ENCODE peak calls at places on chromosomes 13 and 19, in five cellular contexts. One of them, this sample, is unnamed.

GRCh38 chr13:20831933-20832332 is 58.2 kb upstream of the EEF1AKMT1 start:
- DNase-seq in IMR-90: no peak
- DNase-seq in neuronal stem cell: no peak
- DNase-seq in mesenchymal stem cell: no peak
- DNase-seq in H1: no peak
- DNase-seq in this sample: no peak

GRCh38 chr19:10708261-10708660 is 7.0 kb downstream of the QTRT1 start:
- DNase-seq in IMR-90: no peak
- DNase-seq in neuronal stem cell: no peak
- DNase-seq in mesenchymal stem cell: no peak
- DNase-seq in H1: no peak
- DNase-seq in this sample: no peak

GRCh38 chr19:4257025-4257424 is 10.1 kb downstream of the YJU2 start:
- DNase-seq in IMR-90: no peak
- DNase-seq in neuronal stem cell: no peak
- DNase-seq in mesenchymal stem cell: no peak
- DNase-seq in H1: no peak
- DNase-seq in this sample: no peak

GRCh38 chr19:45569619-45570421 is 14.8 kb downstream of the OPA3 start:
- DNase-seq in IMR-90: no peak
- DNase-seq in neuronal stem cell: peak
- DNase-seq in mesenchymal stem cell: no peak
- DNase-seq in H1: peak
- DNase-seq in this sample: peak

GRCh38 chr19:16751701-16752100 is 32.1 kb downstream of the NWD1 start:
- DNase-seq in IMR-90: no peak
- DNase-seq in neuronal stem cell: no peak
- DNase-seq in mesenchymal stem cell: no peak
- DNase-seq in H1: no peak
- DNase-seq in this sample: no peak

GRCh38 chr19:34319785-34320184 is 45.2 kb upstream of the GPI start:
- DNase-seq in IMR-90: peak
- DNase-seq in neuronal stem cell: no peak
- DNase-seq in mesenchymal stem cell: no peak
- DNase-seq in H1: no peak
- DNase-seq in this sample: peak

GRCh38 chr13:27022571-27023311 is 148.9 kb downstream of the USP12 start:
- DNase-seq in IMR-90: peak
- DNase-seq in neuronal stem cell: no peak
- DNase-seq in mesenchymal stem cell: peak
- DNase-seq in H1: no peak
- DNase-seq in this sample: no peak

GRCh38 chr13:30710442-30710841 is 24.9 kb upstream of the ALOX5AP start:
- DNase-seq in IMR-90: no peak
- DNase-seq in neuronal stem cell: no peak
- DNase-seq in mesenchymal stem cell: no peak
- DNase-seq in H1: no peak
- DNase-seq in this sample: no peak

GRCh38 chr13:27922974-27923612 is 3.3 kb downstream of the PDX1 start:
- DNase-seq in IMR-90: no peak
- DNase-seq in neuronal stem cell: no peak
- DNase-seq in mesenchymal stem cell: no peak
- DNase-seq in H1: no peak
- DNase-seq in this sample: no peak

GRCh38 chr13:112713517-112714253 is 23.8 kb downstream of the ATP11A start:
- DNase-seq in IMR-90: no peak
- DNase-seq in neuronal stem cell: no peak
- DNase-seq in mesenchymal stem cell: no peak
- DNase-seq in H1: no peak
- DNase-seq in this sample: no peak

GRCh38 chr13:112712451-112712881 is 22.6 kb downstream of the ATP11A start:
- DNase-seq in IMR-90: no peak
- DNase-seq in neuronal stem cell: no peak
- DNase-seq in mesenchymal stem cell: no peak
- DNase-seq in H1: no peak
- DNase-seq in this sample: no peak

GRCh38 chr13:112715715-112716460 is 26.1 kb downstream of the ATP11A start:
- DNase-seq in IMR-90: no peak
- DNase-seq in neuronal stem cell: no peak
- DNase-seq in mesenchymal stem cell: no peak
- DNase-seq in H1: no peak
- DNase-seq in this sample: no peak

GRCh38 chr13:112714772-112715569 is 25.1 kb downstream of the ATP11A start:
- DNase-seq in IMR-90: no peak
- DNase-seq in neuronal stem cell: no peak
- DNase-seq in mesenchymal stem cell: no peak
- DNase-seq in H1: no peak
- DNase-seq in this sample: no peak

GRCh38 chr13:112714366-112714765 is 24.5 kb downstream of the ATP11A start:
- DNase-seq in IMR-90: no peak
- DNase-seq in neuronal stem cell: no peak
- DNase-seq in mesenchymal stem cell: no peak
- DNase-seq in H1: no peak
- DNase-seq in this sample: no peak
- H4K91ac ChIP-seq in IMR-90: no peak
- H4K91ac ChIP-seq in neuronal stem cell: peak
- H4K91ac ChIP-seq in mesenchymal stem cell: no peak
- H4K91ac ChIP-seq in H1: peak
- H4K91ac ChIP-seq in this sample: peak

GRCh38 chr19:7917292-7918061 is 2.7 kb upstream of the SNAPC2 start:
- DNase-seq in IMR-90: peak
- DNase-seq in neuronal stem cell: no peak
- DNase-seq in mesenchymal stem cell: peak
- DNase-seq in H1: peak
- DNase-seq in this sample: peak
- H3K4me3 ChIP-seq in IMR-90: no peak
- H3K4me3 ChIP-seq in neuronal stem cell: peak
- H3K4me3 ChIP-seq in mesenchymal stem cell: peak
- H3K4me3 ChIP-seq in H1: peak
- H3K4me3 ChIP-seq in this sample: peak

GRCh38 chr19:55407625-55408319 is at the start of gene UBE2S:
- DNase-seq in IMR-90: peak
- DNase-seq in neuronal stem cell: peak
- DNase-seq in mesenchymal stem cell: peak
- DNase-seq in H1: peak
- DNase-seq in this sample: peak
- H4K91ac ChIP-seq in IMR-90: peak
- H4K91ac ChIP-seq in neuronal stem cell: peak
- H4K91ac ChIP-seq in mesenchymal stem cell: peak
- H4K91ac ChIP-seq in H1: peak
- H4K91ac ChIP-seq in this sample: peak

GRCh38 chr19:7596191-7596937 is 701 bp downstream of the CAMSAP3 start:
- DNase-seq in IMR-90: no peak
- DNase-seq in neuronal stem cell: no peak
- DNase-seq in mesenchymal stem cell: no peak
- DNase-seq in H1: peak
- DNase-seq in this sample: no peak
- H3K4me3 ChIP-seq in IMR-90: no peak
- H3K4me3 ChIP-seq in neuronal stem cell: peak
- H3K4me3 ChIP-seq in mesenchymal stem cell: peak
- H3K4me3 ChIP-seq in H1: peak
- H3K4me3 ChIP-seq in this sample: peak

GRCh38 chr13:106259928-106260327 is 275.5 kb downstream of the EFNB2 start:
- DNase-seq in IMR-90: no peak
- DNase-seq in neuronal stem cell: no peak
- DNase-seq in mesenchymal stem cell: no peak
- DNase-seq in H1: no peak
- DNase-seq in this sample: peak

GRCh38 chr13:106263801-106264200 is 271.7 kb downstream of the EFNB2 start:
- DNase-seq in IMR-90: no peak
- DNase-seq in neuronal stem cell: no peak
- DNase-seq in mesenchymal stem cell: no peak
- DNase-seq in H1: no peak
- DNase-seq in this sample: no peak

GRCh38 chr13:106261450-106261849 is 274.0 kb downstream of the EFNB2 start:
- DNase-seq in IMR-90: no peak
- DNase-seq in neuronal stem cell: no peak
- DNase-seq in mesenchymal stem cell: no peak
- DNase-seq in H1: no peak
- DNase-seq in this sample: peak

GRCh38 chr13:106260352-106260751 is 275.1 kb downstream of the EFNB2 start:
- DNase-seq in IMR-90: no peak
- DNase-seq in neuronal stem cell: no peak
- DNase-seq in mesenchymal stem cell: no peak
- DNase-seq in H1: no peak
- DNase-seq in this sample: no peak

DNA sequence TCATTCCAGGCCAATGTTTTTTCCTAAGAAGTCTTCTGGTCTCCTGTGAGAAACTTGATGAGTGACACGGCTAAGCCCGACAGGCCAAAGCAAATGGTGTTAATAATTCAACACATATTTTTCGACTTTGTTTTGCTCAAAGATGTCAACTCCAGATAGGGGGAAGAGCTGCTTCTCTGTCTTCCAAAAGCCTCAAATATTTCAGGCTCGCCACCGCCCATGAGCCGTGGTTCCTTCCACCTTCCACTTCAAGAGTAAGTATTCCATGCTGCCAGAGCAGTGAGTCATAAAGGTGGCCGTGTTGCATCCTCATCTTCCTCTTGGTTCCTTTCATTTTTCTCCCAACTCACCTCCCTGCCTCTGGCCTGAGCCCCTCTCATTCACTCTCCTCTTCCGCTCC is 272.6 kb downstream of the EFNB2 start:
- DNase-seq in IMR-90: no peak
- DNase-seq in neuronal stem cell: no peak
- DNase-seq in mesenchymal stem cell: no peak
- DNase-seq in H1: no peak
- DNase-seq in this sample: peak
- H4K91ac ChIP-seq in IMR-90: no peak
- H4K91ac ChIP-seq in neuronal stem cell: no peak
- H4K91ac ChIP-seq in mesenchymal stem cell: no peak
- H4K91ac ChIP-seq in H1: no peak
- H4K91ac ChIP-seq in this sample: no peak

DNA sequence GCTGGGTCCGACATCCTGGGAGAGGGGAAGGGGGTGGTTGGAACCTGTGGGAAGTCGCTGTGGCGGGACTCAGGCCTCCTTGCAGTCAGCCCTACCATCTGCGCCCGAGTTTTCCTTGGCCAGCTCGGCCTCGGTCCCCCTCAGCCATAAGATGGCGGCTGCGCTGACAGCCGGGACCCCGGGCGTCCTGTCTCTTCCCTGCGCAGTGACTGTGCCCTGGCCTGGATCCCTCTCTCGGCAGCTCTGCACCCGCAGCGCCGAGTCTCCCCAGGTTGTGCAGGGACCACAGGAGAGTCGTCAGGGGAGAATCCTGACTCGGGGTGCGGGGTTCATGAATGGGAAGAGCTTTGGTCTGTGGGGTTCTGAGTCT is 345 bp downstream of the ZNF257 start:
- DNase-seq in IMR-90: no peak
- DNase-seq in neuronal stem cell: no peak
- DNase-seq in mesenchymal stem cell: no peak
- DNase-seq in H1: no peak
- DNase-seq in this sample: no peak
- H3K4me3 ChIP-seq in IMR-90: peak
- H3K4me3 ChIP-seq in neuronal stem cell: no peak
- H3K4me3 ChIP-seq in mesenchymal stem cell: no peak
- H3K4me3 ChIP-seq in H1: no peak
- H3K4me3 ChIP-seq in this sample: peak

DNA sequence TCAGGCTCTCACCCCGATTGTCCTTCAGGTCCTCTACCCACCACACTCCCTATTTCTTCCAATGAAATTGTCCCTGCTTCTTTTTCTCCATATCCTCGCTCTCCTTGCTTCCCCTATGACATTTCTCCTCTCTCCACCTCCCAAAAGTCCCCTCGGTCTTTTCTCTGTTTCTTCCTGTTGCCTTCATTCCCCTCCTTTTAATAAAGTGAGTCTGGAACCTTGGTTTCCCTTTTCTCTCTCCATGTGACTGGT is 676 bp upstream of the ZNF574 start:
- DNase-seq in IMR-90: no peak
- DNase-seq in neuronal stem cell: no peak
- DNase-seq in mesenchymal stem cell: no peak
- DNase-seq in H1: no peak
- DNase-seq in this sample: no peak
- H4K91ac ChIP-seq in IMR-90: peak
- H4K91ac ChIP-seq in neuronal stem cell: no peak
- H4K91ac ChIP-seq in mesenchymal stem cell: peak
- H4K91ac ChIP-seq in H1: peak
- H4K91ac ChIP-seq in this sample: peak

DNA sequence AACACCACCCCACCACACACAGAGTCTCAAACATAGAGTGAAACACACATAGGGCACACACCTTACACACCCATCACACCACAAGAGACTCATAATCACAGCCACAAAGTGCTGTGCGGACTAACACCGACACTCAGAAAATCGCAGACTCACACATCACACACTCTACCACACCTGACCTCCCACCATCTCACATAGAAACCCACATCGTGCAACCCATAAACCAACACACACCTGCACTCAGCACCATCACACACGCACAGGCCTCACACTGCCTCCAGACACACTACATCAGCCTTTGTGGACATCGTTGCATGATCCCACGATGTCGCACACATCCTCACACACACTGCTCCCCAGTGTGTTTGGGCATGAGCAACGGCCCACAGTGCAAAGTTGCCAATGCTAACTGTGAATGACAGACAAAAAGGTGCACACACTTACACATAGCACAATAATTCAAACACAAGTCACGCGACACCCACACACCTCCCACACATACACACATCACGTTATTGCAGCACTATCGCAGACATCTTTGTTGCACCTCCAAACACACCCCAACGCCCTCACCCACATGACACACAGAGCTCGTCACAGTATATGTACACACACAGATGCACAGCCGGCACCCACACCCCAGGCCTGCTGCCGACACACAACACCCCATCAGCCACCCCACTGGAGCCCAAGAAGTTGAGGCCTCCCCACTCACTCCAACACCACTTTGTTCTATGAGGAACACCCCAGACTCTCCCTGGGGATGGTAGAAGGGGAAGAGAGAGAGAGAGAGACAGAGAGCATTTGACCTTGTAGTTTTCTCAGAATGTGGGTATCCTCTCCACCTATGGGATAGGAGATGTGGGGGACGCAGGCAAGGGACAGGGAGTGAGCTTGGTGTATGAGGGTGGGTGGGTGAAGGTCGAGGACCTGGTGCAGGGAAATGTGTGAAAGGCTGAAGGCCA is 1.2 kb upstream of the ATP1A3 start:
- DNase-seq in IMR-90: no peak
- DNase-seq in neuronal stem cell: no peak
- DNase-seq in mesenchymal stem cell: no peak
- DNase-seq in H1: no peak
- DNase-seq in this sample: no peak
- H3K4me3 ChIP-seq in IMR-90: no peak
- H3K4me3 ChIP-seq in neuronal stem cell: no peak
- H3K4me3 ChIP-seq in mesenchymal stem cell: no peak
- H3K4me3 ChIP-seq in H1: no peak
- H3K4me3 ChIP-seq in this sample: peak

GRCh38 chr19:1112254-1113208 is 8.7 kb downstream of the GPX4 start:
- DNase-seq in IMR-90: no peak
- DNase-seq in neuronal stem cell: no peak
- DNase-seq in mesenchymal stem cell: no peak
- DNase-seq in H1: no peak
- DNase-seq in this sample: peak
- H4K91ac ChIP-seq in IMR-90: no peak
- H4K91ac ChIP-seq in neuronal stem cell: peak
- H4K91ac ChIP-seq in mesenchymal stem cell: peak
- H4K91ac ChIP-seq in H1: peak
- H4K91ac ChIP-seq in this sample: peak

This sample was measured in trophoblast cell.